ENCODE peak calls at places on chromosomes 11 and 22, in four cellular contexts. One of them, this sample, is unnamed.

GRCh38 chr11:70530010-70530409 is 131.7 kb downstream of the CTTN start:
- DNase-seq in endodermal cell: no peak
- DNase-seq in epithelial cell of proximal tubule: no peak
- DNase-seq in suprapubic skin: no peak
- DNase-seq in this sample: no peak

GRCh38 chr11:106076421-106076922 is 675 bp downstream of the KBTBD3 start:
- DNase-seq in suprapubic skin: no peak
- DNase-seq in epithelial cell of proximal tubule: no peak
- DNase-seq in endodermal cell: no peak
- DNase-seq in this sample: no peak

GRCh38 chr11:25628030-25628429 is 703.9 kb upstream of the ANO3 start:
- DNase-seq in endodermal cell: no peak
- DNase-seq in epithelial cell of proximal tubule: no peak
- DNase-seq in suprapubic skin: no peak
- DNase-seq in this sample: no peak

GRCh38 chr22:22666307-22667091 is 22.1 kb downstream of the GGTLC2 start:
- DNase-seq in epithelial cell of proximal tubule: no peak
- DNase-seq in suprapubic skin: no peak
- DNase-seq in endodermal cell: peak
- DNase-seq in this sample: no peak

GRCh38 chr11:2207212-2207611 is 35.6 kb upstream of the TH start:
- DNase-seq in suprapubic skin: peak
- DNase-seq in endodermal cell: peak
- DNase-seq in epithelial cell of proximal tubule: no peak
- DNase-seq in this sample: no peak

GRCh38 chr22:28175730-28176492 is 256.9 kb upstream of the PITPNB start:
- DNase-seq in endodermal cell: no peak
- DNase-seq in epithelial cell of proximal tubule: no peak
- DNase-seq in suprapubic skin: no peak
- DNase-seq in this sample: no peak

GRCh38 chr22:38135133-38135706 is 24.7 kb upstream of the BAIAP2L2 start:
- DNase-seq in epithelial cell of proximal tubule: no peak
- DNase-seq in suprapubic skin: peak
- DNase-seq in endodermal cell: no peak
- DNase-seq in this sample: peak

GRCh38 chr11:17351510-17352176 is at the start of gene NCR3LG1:
- DNase-seq in suprapubic skin: peak
- DNase-seq in epithelial cell of proximal tubule: no peak
- DNase-seq in endodermal cell: peak
- DNase-seq in this sample: no peak

GRCh38 chr11:90423378-90423777 is 200.5 kb upstream of the CHORDC1 start:
- DNase-seq in endodermal cell: no peak
- DNase-seq in suprapubic skin: no peak
- DNase-seq in epithelial cell of proximal tubule: no peak
- DNase-seq in this sample: peak

GRCh38 chr22:22841598-22841997 is 46.0 kb upstream of the IGLL5 start:
- DNase-seq in endodermal cell: no peak
- DNase-seq in suprapubic skin: no peak
- DNase-seq in epithelial cell of proximal tubule: no peak
- DNase-seq in this sample: no peak

GRCh38 chr11:76841923-76842452 is 18.7 kb upstream of the ACER3 start:
- DNase-seq in epithelial cell of proximal tubule: no peak
- DNase-seq in suprapubic skin: no peak
- DNase-seq in endodermal cell: peak
- DNase-seq in this sample: no peak

GRCh38 chr11:121459413-121460041 is 6.8 kb upstream of the SORL1-AS1 start:
- DNase-seq in epithelial cell of proximal tubule: no peak
- DNase-seq in endodermal cell: no peak
- DNase-seq in suprapubic skin: no peak
- DNase-seq in this sample: no peak

GRCh38 chr11:124633355-124633754 is 10.7 kb downstream of the TBRG1 start:
- DNase-seq in epithelial cell of proximal tubule: no peak
- DNase-seq in endodermal cell: no peak
- DNase-seq in suprapubic skin: no peak
- DNase-seq in this sample: no peak

GRCh38 chr11:46845440-46845739 is 690 bp downstream of the CKAP5 start:
- DNase-seq in suprapubic skin: no peak
- DNase-seq in endodermal cell: peak
- DNase-seq in epithelial cell of proximal tubule: no peak
- DNase-seq in this sample: no peak

GRCh38 chr11:66691311-66691980 is 13.8 kb upstream of the RBM4B start:
- DNase-seq in suprapubic skin: no peak
- DNase-seq in endodermal cell: no peak
- DNase-seq in epithelial cell of proximal tubule: no peak
- DNase-seq in this sample: no peak

GRCh38 chr22:21972293-21972779 is 10.3 kb downstream of the TOP3B start:
- DNase-seq in endodermal cell: peak
- DNase-seq in suprapubic skin: no peak
- DNase-seq in epithelial cell of proximal tubule: no peak
- DNase-seq in this sample: no peak

GRCh38 chr11:8262552-8263108 is 1.0 kb downstream of the LMO1 start:
- DNase-seq in epithelial cell of proximal tubule: no peak
- DNase-seq in suprapubic skin: peak
- DNase-seq in endodermal cell: peak
- DNase-seq in this sample: no peak

GRCh38 chr11:7967826-7968225 is 2.6 kb upstream of the NLRP10 start:
- DNase-seq in epithelial cell of proximal tubule: no peak
- DNase-seq in endodermal cell: no peak
- DNase-seq in suprapubic skin: no peak
- DNase-seq in this sample: no peak

GRCh38 chr22:30675436-30675835 is 7.8 kb upstream of the DUSP18 start:
- DNase-seq in suprapubic skin: no peak
- DNase-seq in endodermal cell: no peak
- DNase-seq in epithelial cell of proximal tubule: no peak
- DNase-seq in this sample: no peak

GRCh38 chr22:21726650-21727049 is 8.9 kb downstream of the YPEL1 start:
- DNase-seq in suprapubic skin: no peak
- DNase-seq in endodermal cell: peak
- DNase-seq in epithelial cell of proximal tubule: no peak
- DNase-seq in this sample: no peak

GRCh38 chr22:26589367-26589844 is 526 bp downstream of the TPST2 start:
- DNase-seq in endodermal cell: peak
- DNase-seq in suprapubic skin: no peak
- DNase-seq in epithelial cell of proximal tubule: no peak
- DNase-seq in this sample: no peak

GRCh38 chr11:119671561-119672015 is 57.4 kb downstream of the NECTIN1 start:
- DNase-seq in suprapubic skin: no peak
- DNase-seq in endodermal cell: no peak
- DNase-seq in epithelial cell of proximal tubule: no peak
- DNase-seq in this sample: no peak

GRCh38 chr22:30982501-30982900 is 13.4 kb downstream of the TUG1 start:
- DNase-seq in endodermal cell: no peak
- DNase-seq in suprapubic skin: no peak
- DNase-seq in epithelial cell of proximal tubule: no peak
- DNase-seq in this sample: no peak

GRCh38 chr11:106306942-106307341 is 229.5 kb downstream of the AASDHPPT start:
- DNase-seq in suprapubic skin: no peak
- DNase-seq in epithelial cell of proximal tubule: no peak
- DNase-seq in endodermal cell: no peak
- DNase-seq in this sample: no peak

GRCh38 chr11:78460468-78460867 is 42.8 kb upstream of the GAB2 start:
- DNase-seq in suprapubic skin: no peak
- DNase-seq in endodermal cell: no peak
- DNase-seq in epithelial cell of proximal tubule: no peak
- DNase-seq in this sample: no peak

GRCh38 chr22:41579997-41580355 is 9.7 kb downstream of the PMM1 start:
- DNase-seq in endodermal cell: no peak
- DNase-seq in suprapubic skin: no peak
- DNase-seq in epithelial cell of proximal tubule: no peak
- DNase-seq in this sample: no peak

GRCh38 chr11:46519351-46519750 is 74.5 kb downstream of the AMBRA1 start:
- DNase-seq in epithelial cell of proximal tubule: no peak
- DNase-seq in endodermal cell: no peak
- DNase-seq in suprapubic skin: no peak
- DNase-seq in this sample: no peak

GRCh38 chr11:12253843-12254281 is 123.5 kb upstream of the PARVA start:
- DNase-seq in epithelial cell of proximal tubule: no peak
- DNase-seq in suprapubic skin: no peak
- DNase-seq in endodermal cell: no peak
- DNase-seq in this sample: no peak

GRCh38 chr22:22773979-22774738 is 113.5 kb upstream of the IGLL5 start:
- DNase-seq in epithelial cell of proximal tubule: no peak
- DNase-seq in endodermal cell: no peak
- DNase-seq in suprapubic skin: no peak
- DNase-seq in this sample: no peak

GRCh38 chr11:441043-441417 is 781 bp downstream of the ANO9 start:
- DNase-seq in suprapubic skin: no peak
- DNase-seq in epithelial cell of proximal tubule: no peak
- DNase-seq in endodermal cell: no peak
- DNase-seq in this sample: no peak

GRCh38 chr22:35961480-35961902 is 67.1 kb downstream of the RBFOX2 start:
- DNase-seq in suprapubic skin: no peak
- DNase-seq in endodermal cell: peak
- DNase-seq in epithelial cell of proximal tubule: no peak
- DNase-seq in this sample: peak

GRCh38 chr11:32829680-32830412 is at the start of gene PRRG4:
- DNase-seq in suprapubic skin: no peak
- DNase-seq in endodermal cell: peak
- DNase-seq in epithelial cell of proximal tubule: no peak
- DNase-seq in this sample: no peak

GRCh38 chr11:66297610-66298009 is 5.9 kb downstream of the TMEM151A start:
- DNase-seq in suprapubic skin: no peak
- DNase-seq in epithelial cell of proximal tubule: no peak
- DNase-seq in endodermal cell: peak
- DNase-seq in this sample: no peak

GRCh38 chr11:87239531-87239930 is 201.8 kb downstream of the TMEM135 start:
- DNase-seq in suprapubic skin: no peak
- DNase-seq in epithelial cell of proximal tubule: no peak
- DNase-seq in endodermal cell: no peak
- DNase-seq in this sample: no peak

GRCh38 chr22:40898850-40899357 is 37.0 kb upstream of the DNAJB7 start:
- DNase-seq in suprapubic skin: no peak
- DNase-seq in epithelial cell of proximal tubule: peak
- DNase-seq in endodermal cell: no peak
- DNase-seq in this sample: no peak

GRCh38 chr22:18079706-18080230 is 2.0 kb downstream of the PEX26 start:
- DNase-seq in suprapubic skin: no peak
- DNase-seq in epithelial cell of proximal tubule: no peak
- DNase-seq in endodermal cell: no peak
- DNase-seq in this sample: no peak
- H3K4me3 ChIP-seq in suprapubic skin: no peak
- H3K4me3 ChIP-seq in epithelial cell of proximal tubule: no peak
- H3K4me3 ChIP-seq in endodermal cell: no peak
- H3K4me3 ChIP-seq in this sample: no peak

GRCh38 chr22:48630444-48630777 is 1197.3 kb downstream of the BRD1 start:
- DNase-seq in suprapubic skin: no peak
- DNase-seq in endodermal cell: no peak
- DNase-seq in epithelial cell of proximal tubule: no peak
- DNase-seq in this sample: no peak

GRCh38 chr22:48627203-48627602 is 1200.5 kb downstream of the BRD1 start:
- DNase-seq in epithelial cell of proximal tubule: no peak
- DNase-seq in endodermal cell: no peak
- DNase-seq in suprapubic skin: no peak
- DNase-seq in this sample: no peak

GRCh38 chr22:48627966-48628365 is 1199.7 kb downstream of the BRD1 start:
- DNase-seq in epithelial cell of proximal tubule: no peak
- DNase-seq in endodermal cell: no peak
- DNase-seq in suprapubic skin: no peak
- DNase-seq in this sample: no peak

GRCh38 chr22:48629631-48630443 is 1197.8 kb downstream of the BRD1 start:
- DNase-seq in suprapubic skin: no peak
- DNase-seq in epithelial cell of proximal tubule: no peak
- DNase-seq in endodermal cell: no peak
- DNase-seq in this sample: no peak

DNA sequence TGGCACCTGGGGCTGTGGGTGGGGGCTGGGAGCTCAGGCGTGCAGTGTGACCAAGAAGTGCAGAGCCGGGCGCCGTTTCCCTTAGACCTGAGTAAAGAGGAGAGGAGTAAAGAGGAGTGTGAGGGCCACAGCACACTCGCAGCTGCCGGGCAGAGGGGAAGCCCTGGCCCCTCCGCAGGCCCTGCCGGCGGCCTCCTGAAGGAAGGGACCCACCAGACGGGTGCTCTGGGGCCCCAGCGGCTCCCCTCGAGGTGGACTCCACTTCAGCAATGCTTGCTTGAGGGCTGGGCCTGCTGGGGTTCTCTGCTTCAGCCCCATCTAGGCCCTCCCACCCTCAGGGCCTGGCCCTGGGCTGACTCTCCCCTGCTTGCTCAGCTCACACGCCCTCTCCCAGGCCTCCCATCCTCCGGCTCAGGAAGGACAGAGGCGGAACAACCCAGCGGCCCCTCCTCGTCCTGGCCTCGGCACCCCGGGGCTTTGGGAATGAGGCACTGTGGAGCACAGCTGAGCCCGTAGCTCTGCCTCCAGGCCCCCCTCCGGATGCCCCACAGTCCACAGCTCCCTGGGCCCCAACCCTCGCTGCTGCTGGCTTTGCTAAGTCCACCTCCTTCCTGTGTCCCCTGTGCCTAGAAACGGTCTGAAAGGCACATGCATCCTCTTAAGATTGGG is 1198.6 kb downstream of the BRD1 start:
- DNase-seq in endodermal cell: peak
- DNase-seq in suprapubic skin: no peak
- DNase-seq in epithelial cell of proximal tubule: no peak
- DNase-seq in this sample: no peak
- H3K4me3 ChIP-seq in endodermal cell: no peak
- H3K4me3 ChIP-seq in suprapubic skin: no peak
- H3K4me3 ChIP-seq in epithelial cell of proximal tubule: no peak
- H3K4me3 ChIP-seq in this sample: no peak

GRCh38 chr11:36241512-36241911 is 47.7 kb downstream of the COMMD9 start:
- DNase-seq in epithelial cell of proximal tubule: no peak
- DNase-seq in endodermal cell: no peak
- DNase-seq in suprapubic skin: no peak
- DNase-seq in this sample: no peak
- H3K4me3 ChIP-seq in epithelial cell of proximal tubule: no peak
- H3K4me3 ChIP-seq in endodermal cell: no peak
- H3K4me3 ChIP-seq in suprapubic skin: no peak
- H3K4me3 ChIP-seq in this sample: no peak

DNA sequence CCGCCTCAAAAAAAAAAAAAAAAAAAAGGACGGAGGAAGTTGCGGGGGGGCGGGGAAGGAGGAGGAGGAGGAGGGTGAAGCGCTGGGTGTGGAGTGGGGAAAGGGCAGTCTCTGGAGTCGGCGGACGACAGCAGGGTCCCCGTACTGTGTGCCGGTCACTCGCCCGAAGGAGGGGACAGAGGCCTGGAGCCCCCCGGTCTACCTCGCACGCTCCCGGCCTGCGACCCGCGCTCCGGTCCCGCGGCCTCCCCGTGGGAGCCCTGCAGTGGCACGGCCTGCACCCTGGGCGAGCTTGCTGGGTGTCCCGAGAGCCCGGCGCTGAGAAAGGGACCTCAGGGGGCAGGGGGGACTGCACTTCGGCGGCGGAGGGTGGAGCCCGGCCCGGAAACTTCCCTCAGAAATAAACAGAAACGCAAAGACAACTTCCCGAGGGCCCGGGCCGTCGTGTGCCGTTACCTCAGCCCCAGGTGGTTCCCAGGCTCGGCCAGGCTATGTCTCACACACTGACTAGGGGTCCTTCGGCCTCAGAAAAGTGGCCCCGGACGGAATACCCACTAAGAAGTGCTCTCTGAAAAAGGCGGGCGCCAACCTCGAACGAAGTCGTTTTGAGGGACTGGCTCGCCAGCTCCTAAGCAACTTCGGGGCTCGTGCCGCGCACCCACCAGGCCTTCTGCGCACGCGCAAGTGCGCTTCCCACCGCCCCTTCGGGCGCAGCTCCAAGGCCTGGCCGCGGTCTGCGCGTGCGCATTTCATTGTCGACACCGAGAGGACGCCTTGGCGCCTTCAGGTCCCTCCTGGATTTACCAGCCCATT is at the start of gene MAJIN:
- DNase-seq in endodermal cell: peak
- DNase-seq in suprapubic skin: peak
- DNase-seq in epithelial cell of proximal tubule: no peak
- DNase-seq in this sample: no peak
- H3K4me3 ChIP-seq in endodermal cell: no peak
- H3K4me3 ChIP-seq in suprapubic skin: peak
- H3K4me3 ChIP-seq in epithelial cell of proximal tubule: peak
- H3K4me3 ChIP-seq in this sample: peak

This sample was measured in retinal pigment epithelial cell.